ENCODE peak calls at places on chromosome 4, in seven cellular contexts. S, C, O, T, N, W and F are unnamed samples.

GRCh38 chr4:126268106-126268505 is 953.4 kb downstream of the FAT4 start:
- DNase-seq in T (no peak), O (no peak), S (no peak), W (no peak), C (no peak), N (peak), F (no peak)

GRCh38 chr4:55124337-55125076 is 888 bp downstream of the KDR start:
- DNase-seq in S (peak), T (no peak), C (no peak), N (no peak), W (no peak), O (no peak), F (no peak)

GRCh38 chr4:168593399-168593798 is 96.5 kb downstream of the PALLD start:
- DNase-seq in S (no peak), C (no peak), N (peak), O (no peak), W (no peak), T (no peak), F (no peak)

GRCh38 chr4:112112590-112113170 is 32.6 kb upstream of the FAM241A start:
- DNase-seq in O (no peak), C (no peak), W (no peak), N (no peak), S (no peak), T (no peak), F (no peak)

GRCh38 chr4:20043992-20044391 is 207.7 kb upstream of the SLIT2 start:
- DNase-seq in O (peak), N (no peak), S (no peak), C (no peak), W (no peak), T (no peak), F (no peak)

GRCh38 chr4:173076903-173077629 is 91.5 kb upstream of the GALNT7 start:
- DNase-seq in T (no peak), S (no peak), N (peak), W (no peak), O (peak), C (no peak), F (no peak)

GRCh38 chr4:102168580-102168979 is 176.7 kb downstream of the SLC39A8 start:
- DNase-seq in O (no peak), T (no peak), S (no peak), N (no peak), C (no peak), W (no peak), F (no peak)

GRCh38 chr4:66575024-66575696 is 904.9 kb upstream of the EPHA5 start:
- DNase-seq in T (no peak), N (peak), S (no peak), W (no peak), O (peak), C (peak), F (peak)

GRCh38 chr4:147923854-147924253 is 192.0 kb downstream of the ARHGAP10 start:
- DNase-seq in T (no peak), N (no peak), S (no peak), C (no peak), O (no peak), W (no peak), F (no peak)

GRCh38 chr4:3290476-3290875 is 2.3 kb upstream of the RGS12 start:
- DNase-seq in C (no peak), T (no peak), O (no peak), S (no peak), N (no peak), W (no peak), F (no peak)

GRCh38 chr4:43253511-43253910 is 361.0 kb downstream of the GRXCR1 start:
- DNase-seq in O (no peak), T (no peak), S (no peak), W (no peak), C (no peak), N (no peak), F (no peak)

GRCh38 chr4:121656269-121656641 is 40.5 kb downstream of the ANXA5 start:
- DNase-seq in C (peak), O (peak), S (no peak), N (peak), T (peak), W (no peak), F (peak)

GRCh38 chr4:25466966-25467697 is 90.1 kb downstream of the ANAPC4 start:
- DNase-seq in T (no peak), S (no peak), N (no peak), C (no peak), O (no peak), W (no peak), F (no peak)

GRCh38 chr4:14334166-14334565 is 668.1 kb upstream of the CPEB2 start:
- DNase-seq in T (no peak), W (no peak), C (no peak), S (no peak), O (peak), N (no peak), F (no peak)

GRCh38 chr4:7124643-7125442 is 57.0 kb upstream of the GRPEL1 start:
- DNase-seq in N (peak), O (peak), W (no peak), T (peak), C (no peak), S (peak), F (peak)

GRCh38 chr4:26113339-26113940 is 199.4 kb downstream of the SMIM20 start:
- DNase-seq in N (no peak), S (no peak), O (no peak), W (no peak), C (no peak), T (no peak), F (no peak)

GRCh38 chr4:8251110-8251883 is 18.3 kb upstream of the HTRA3 start:
- DNase-seq in O (no peak), N (no peak), W (no peak), C (no peak), T (no peak), S (no peak), F (no peak)

GRCh38 chr4:41887821-41888699 is 47.2 kb upstream of the TMEM33 start:
- DNase-seq in N (peak), T (no peak), O (peak), S (no peak), W (no peak), C (no peak), F (peak)

GRCh38 chr4:14856076-14856926 is 146.0 kb upstream of the CPEB2 start:
- DNase-seq in O (peak), W (no peak), C (no peak), S (no peak), N (peak), T (peak), F (peak)

GRCh38 chr4:182905038-182905437 is 12.1 kb downstream of the DCTD start:
- DNase-seq in T (no peak), O (no peak), C (no peak), N (no peak), S (no peak), W (no peak), F (no peak)

GRCh38 chr4:64883087-64883926 is 474.1 kb upstream of the TECRL start:
- DNase-seq in O (no peak), W (no peak), S (no peak), N (no peak), C (no peak), T (no peak), F (no peak)

GRCh38 chr4:44194365-44194764 is 254.2 kb downstream of the KCTD8 start:
- DNase-seq in C (no peak), N (no peak), S (no peak), W (no peak), T (no peak), O (no peak), F (no peak)

GRCh38 chr4:36439556-36439955 is 158.1 kb downstream of the DTHD1 start:
- DNase-seq in T (no peak), S (no peak), C (no peak), N (no peak), W (no peak), O (no peak), F (no peak)

GRCh38 chr4:40321671-40322131 is 13.4 kb upstream of the CHRNA9 start:
- DNase-seq in N (peak), S (no peak), W (no peak), T (no peak), C (no peak), O (peak), F (peak)

GRCh38 chr4:82437285-82438005 is 7.1 kb downstream of the ENOPH1 start:
- DNase-seq in O (no peak), S (no peak), C (peak), T (no peak), W (no peak), N (peak), F (no peak)

GRCh38 chr4:164192844-164193243 is 561.1 kb upstream of the SMIM31 start:
- DNase-seq in S (no peak), C (no peak), W (no peak), N (no peak), O (no peak), T (no peak), F (no peak)

GRCh38 chr4:110190249-110190648 is 8.2 kb downstream of the ELOVL6 start:
- DNase-seq in S (no peak), T (no peak), O (no peak), W (no peak), C (no peak), N (no peak), F (no peak)

GRCh38 chr4:165005352-165005751 is 26.4 kb upstream of the TRIM60 start:
- DNase-seq in W (no peak), S (no peak), O (no peak), T (no peak), N (no peak), C (no peak), F (no peak)

GRCh38 chr4:187209921-187210613 is 486.4 kb upstream of the FAT1 start:
- DNase-seq in C (no peak), S (no peak), N (peak), T (no peak), W (no peak), O (peak), F (peak)

GRCh38 chr4:103754844-103755243 is 35.1 kb upstream of the TACR3 start:
- DNase-seq in T (no peak), N (no peak), O (peak), W (no peak), C (no peak), S (peak), F (peak)

GRCh38 chr4:182264139-182264752 is 21.0 kb downstream of the TENM3 start:
- DNase-seq in O (no peak), T (no peak), C (no peak), N (no peak), W (no peak), S (no peak), F (no peak)

GRCh38 chr4:10611673-10612072 is 72.9 kb downstream of the CLNK start:
- DNase-seq in S (no peak), O (peak), N (peak), W (no peak), T (no peak), C (peak), F (peak)

GRCh38 chr4:122099896-122100295 is 52.2 kb upstream of the BLTP1 start:
- DNase-seq in T (no peak), N (peak), S (no peak), W (no peak), O (no peak), C (no peak), F (no peak)

GRCh38 chr4:89419121-89419695 is 111.6 kb upstream of the GPRIN3 start:
- DNase-seq in W (no peak), C (no peak), O (no peak), S (no peak), T (no peak), N (no peak), F (no peak)

GRCh38 chr4:106978046-106978774 is 57.9 kb downstream of the DKK2 start:
- DNase-seq in N (no peak), O (no peak), S (peak), T (no peak), C (no peak), W (no peak), F (no peak)

GRCh38 chr4:88275516-88275915 is 8.8 kb downstream of the PPM1K start:
- DNase-seq in W (no peak), T (no peak), C (no peak), N (peak), O (no peak), S (no peak), F (no peak)